ENCODE peak calls at places on chromosomes 3 and 15, in eight cellular contexts. One of them, this sample, is unnamed.

GRCh38 chr15:89999676-90000174 is 1.4 kb upstream of the ZNF710 start:
- DNase-seq in heart left ventricle: peak
- DNase-seq in astrocyte: peak
- DNase-seq in A549: no peak
- DNase-seq in hepatocyte: peak
- DNase-seq in ovary: peak
- DNase-seq in fibroblast of lung: peak
- DNase-seq in PC-3: peak
- DNase-seq in this sample: peak

GRCh38 chr3:107987036-107987557 is 103.7 kb downstream of the CD47 start:
- DNase-seq in heart left ventricle: peak
- DNase-seq in astrocyte: peak
- DNase-seq in A549: peak
- DNase-seq in hepatocyte: peak
- DNase-seq in ovary: peak
- DNase-seq in fibroblast of lung: peak
- DNase-seq in PC-3: peak
- DNase-seq in this sample: no peak

GRCh38 chr15:29669823-29670222 is 152.4 kb downstream of the TJP1 start:
- DNase-seq in heart left ventricle: no peak
- DNase-seq in astrocyte: peak
- DNase-seq in A549: peak
- DNase-seq in hepatocyte: no peak
- DNase-seq in ovary: no peak
- DNase-seq in fibroblast of lung: no peak
- DNase-seq in PC-3: peak
- DNase-seq in this sample: no peak

GRCh38 chr15:91855684-91856553 is 2.4 kb downstream of the SLCO3A1 start:
- DNase-seq in heart left ventricle: no peak
- DNase-seq in astrocyte: no peak
- DNase-seq in A549: peak
- DNase-seq in hepatocyte: peak
- DNase-seq in ovary: no peak
- DNase-seq in fibroblast of lung: no peak
- DNase-seq in PC-3: peak
- DNase-seq in this sample: no peak

GRCh38 chr15:34850121-34850520 is 54.8 kb upstream of the ACTC1 start:
- DNase-seq in heart left ventricle: no peak
- DNase-seq in astrocyte: no peak
- DNase-seq in A549: no peak
- DNase-seq in hepatocyte: peak
- DNase-seq in ovary: no peak
- DNase-seq in fibroblast of lung: no peak
- DNase-seq in PC-3: no peak
- DNase-seq in this sample: no peak

GRCh38 chr3:260911-261310 is 64.3 kb downstream of the CHL1 start:
- DNase-seq in heart left ventricle: no peak
- DNase-seq in astrocyte: no peak
- DNase-seq in A549: no peak
- DNase-seq in hepatocyte: no peak
- DNase-seq in ovary: no peak
- DNase-seq in fibroblast of lung: peak
- DNase-seq in PC-3: no peak
- DNase-seq in this sample: no peak

GRCh38 chr15:56820333-56820732 is 87.0 kb upstream of the ZNF280D start:
- DNase-seq in heart left ventricle: no peak
- DNase-seq in astrocyte: no peak
- DNase-seq in A549: no peak
- DNase-seq in hepatocyte: no peak
- DNase-seq in ovary: no peak
- DNase-seq in fibroblast of lung: no peak
- DNase-seq in PC-3: no peak
- DNase-seq in this sample: no peak

GRCh38 chr3:60573494-60573893 is 677.8 kb downstream of the FHIT start:
- DNase-seq in heart left ventricle: no peak
- DNase-seq in astrocyte: peak
- DNase-seq in A549: no peak
- DNase-seq in hepatocyte: no peak
- DNase-seq in ovary: no peak
- DNase-seq in fibroblast of lung: no peak
- DNase-seq in PC-3: peak
- DNase-seq in this sample: no peak

GRCh38 chr3:149955449-149955848 is 15.2 kb downstream of the PFN2 start:
- DNase-seq in heart left ventricle: no peak
- DNase-seq in astrocyte: no peak
- DNase-seq in A549: no peak
- DNase-seq in hepatocyte: no peak
- DNase-seq in ovary: no peak
- DNase-seq in fibroblast of lung: no peak
- DNase-seq in PC-3: peak
- DNase-seq in this sample: no peak

GRCh38 chr15:50390549-50391264 is 33.5 kb upstream of the USP8 start:
- DNase-seq in heart left ventricle: no peak
- DNase-seq in astrocyte: no peak
- DNase-seq in A549: no peak
- DNase-seq in hepatocyte: no peak
- DNase-seq in ovary: no peak
- DNase-seq in fibroblast of lung: no peak
- DNase-seq in PC-3: no peak
- DNase-seq in this sample: no peak

GRCh38 chr3:44323341-44323955 is 15.1 kb upstream of the TCAIM start:
- DNase-seq in heart left ventricle: peak
- DNase-seq in astrocyte: peak
- DNase-seq in A549: peak
- DNase-seq in hepatocyte: peak
- DNase-seq in ovary: peak
- DNase-seq in fibroblast of lung: peak
- DNase-seq in PC-3: peak
- DNase-seq in this sample: peak

GRCh38 chr3:12905316-12906071 is 64.1 kb upstream of the RPL32 start:
- DNase-seq in heart left ventricle: no peak
- DNase-seq in astrocyte: no peak
- DNase-seq in A549: no peak
- DNase-seq in hepatocyte: no peak
- DNase-seq in ovary: no peak
- DNase-seq in fibroblast of lung: no peak
- DNase-seq in PC-3: no peak
- DNase-seq in this sample: no peak

GRCh38 chr3:168426196-168426595 is 330.5 kb upstream of the GOLIM4 start:
- DNase-seq in heart left ventricle: no peak
- DNase-seq in astrocyte: peak
- DNase-seq in A549: no peak
- DNase-seq in hepatocyte: no peak
- DNase-seq in ovary: no peak
- DNase-seq in fibroblast of lung: peak
- DNase-seq in PC-3: peak
- DNase-seq in this sample: no peak

GRCh38 chr3:101963902-101964362 is 114.6 kb downstream of the NFKBIZ start:
- DNase-seq in heart left ventricle: no peak
- DNase-seq in astrocyte: peak
- DNase-seq in A549: no peak
- DNase-seq in hepatocyte: no peak
- DNase-seq in ovary: no peak
- DNase-seq in fibroblast of lung: peak
- DNase-seq in PC-3: peak
- DNase-seq in this sample: no peak

GRCh38 chr3:161800985-161801559 is 304.5 kb downstream of the OTOL1 start:
- DNase-seq in heart left ventricle: no peak
- DNase-seq in astrocyte: no peak
- DNase-seq in A549: no peak
- DNase-seq in hepatocyte: no peak
- DNase-seq in ovary: no peak
- DNase-seq in fibroblast of lung: no peak
- DNase-seq in PC-3: no peak
- DNase-seq in this sample: no peak

GRCh38 chr3:126508539-126508938 is 9.0 kb downstream of the UROC1 start:
- DNase-seq in heart left ventricle: peak
- DNase-seq in astrocyte: no peak
- DNase-seq in A549: peak
- DNase-seq in hepatocyte: no peak
- DNase-seq in ovary: no peak
- DNase-seq in fibroblast of lung: peak
- DNase-seq in PC-3: peak
- DNase-seq in this sample: no peak

DNA sequence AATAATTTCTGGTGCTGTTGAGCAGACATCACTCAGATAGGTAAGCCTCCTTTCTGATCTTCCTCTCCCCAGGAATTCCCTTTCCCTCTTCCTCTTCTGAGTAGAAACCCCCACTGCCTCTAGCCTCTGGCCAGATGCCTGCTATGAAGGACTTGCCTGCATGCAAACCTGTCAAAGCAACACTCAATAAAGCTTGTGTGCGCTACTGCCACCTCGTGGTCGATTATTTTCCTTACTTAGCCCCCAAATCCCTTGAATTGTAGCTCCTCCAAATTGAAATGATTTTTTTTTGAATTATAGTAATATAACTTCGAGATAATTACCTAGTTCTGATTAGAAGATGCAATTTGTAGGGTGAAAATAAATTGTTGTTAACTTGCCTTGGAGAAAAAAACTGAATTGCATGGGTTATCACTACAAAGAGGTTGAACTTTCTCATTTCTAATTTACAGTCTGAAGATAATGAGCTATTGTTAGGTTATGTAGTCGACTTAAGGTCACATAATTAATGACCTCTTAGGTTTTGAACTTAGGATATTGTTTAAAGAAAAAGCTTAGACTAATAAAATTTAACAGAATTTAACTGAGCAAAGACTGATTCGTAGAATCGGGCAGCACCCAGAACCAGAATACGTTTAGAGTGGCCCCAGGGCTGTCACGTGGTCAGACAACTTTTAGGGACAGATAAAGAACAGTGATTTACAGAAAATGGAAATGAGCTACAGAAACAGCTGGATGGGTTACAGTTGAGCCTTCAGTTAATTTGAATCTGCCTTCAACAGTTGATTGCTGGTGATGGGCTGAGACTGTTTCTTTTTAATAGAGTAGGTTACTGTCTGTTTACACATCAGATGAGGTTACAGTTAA is 269.3 kb downstream of the ARPP21 start:
- DNase-seq in heart left ventricle: peak
- DNase-seq in astrocyte: peak
- DNase-seq in A549: peak
- DNase-seq in hepatocyte: peak
- DNase-seq in ovary: peak
- DNase-seq in fibroblast of lung: peak
- DNase-seq in PC-3: peak
- DNase-seq in this sample: no peak
- TF ChIP-seq CTCF in heart left ventricle: peak
- TF ChIP-seq CTCF in astrocyte: peak
- TF ChIP-seq CTCF in A549: peak
- TF ChIP-seq CTCF in hepatocyte: peak
- TF ChIP-seq CTCF in ovary: no peak
- TF ChIP-seq CTCF in fibroblast of lung: peak
- TF ChIP-seq CTCF in PC-3: peak
- TF ChIP-seq CTCF in this sample: no peak

GRCh38 chr15:48392356-48392755 is 61.1 kb downstream of the DUT start:
- DNase-seq in heart left ventricle: peak
- DNase-seq in astrocyte: peak
- DNase-seq in A549: no peak
- DNase-seq in hepatocyte: peak
- DNase-seq in ovary: peak
- DNase-seq in fibroblast of lung: peak
- DNase-seq in PC-3: no peak
- DNase-seq in this sample: no peak

GRCh38 chr15:48395532-48396011 is 64.3 kb downstream of the DUT start:
- DNase-seq in heart left ventricle: peak
- DNase-seq in astrocyte: peak
- DNase-seq in A549: no peak
- DNase-seq in hepatocyte: no peak
- DNase-seq in ovary: peak
- DNase-seq in fibroblast of lung: peak
- DNase-seq in PC-3: peak
- DNase-seq in this sample: peak

GRCh38 chr15:48393650-48394049 is 62.4 kb downstream of the DUT start:
- DNase-seq in heart left ventricle: peak
- DNase-seq in astrocyte: peak
- DNase-seq in A549: no peak
- DNase-seq in hepatocyte: no peak
- DNase-seq in ovary: no peak
- DNase-seq in fibroblast of lung: peak
- DNase-seq in PC-3: no peak
- DNase-seq in this sample: no peak

GRCh38 chr15:48396020-48396419 is 64.8 kb downstream of the DUT start:
- DNase-seq in heart left ventricle: no peak
- DNase-seq in astrocyte: no peak
- DNase-seq in A549: no peak
- DNase-seq in hepatocyte: no peak
- DNase-seq in ovary: no peak
- DNase-seq in fibroblast of lung: no peak
- DNase-seq in PC-3: no peak
- DNase-seq in this sample: no peak

GRCh38 chr15:48394172-48394571 is 62.9 kb downstream of the DUT start:
- DNase-seq in heart left ventricle: no peak
- DNase-seq in astrocyte: no peak
- DNase-seq in A549: no peak
- DNase-seq in hepatocyte: no peak
- DNase-seq in ovary: no peak
- DNase-seq in fibroblast of lung: no peak
- DNase-seq in PC-3: no peak
- DNase-seq in this sample: no peak
- H3K27ac ChIP-seq in heart left ventricle: peak
- H3K27ac ChIP-seq in astrocyte: no peak
- H3K27ac ChIP-seq in A549: no peak
- H3K27ac ChIP-seq in hepatocyte: no peak
- H3K27ac ChIP-seq in ovary: peak
- H3K27ac ChIP-seq in fibroblast of lung: peak
- H3K27ac ChIP-seq in PC-3: no peak
- H3K27ac ChIP-seq in this sample: no peak

GRCh38 chr3:124923833-124924232 is 10.7 kb downstream of the MUC13 start:
- DNase-seq in heart left ventricle: no peak
- DNase-seq in astrocyte: no peak
- DNase-seq in A549: peak
- DNase-seq in hepatocyte: no peak
- DNase-seq in ovary: no peak
- DNase-seq in fibroblast of lung: no peak
- DNase-seq in PC-3: no peak
- DNase-seq in this sample: no peak
- TF ChIP-seq CTCF in heart left ventricle: peak
- TF ChIP-seq CTCF in astrocyte: peak
- TF ChIP-seq CTCF in A549: no peak
- TF ChIP-seq CTCF in hepatocyte: no peak
- TF ChIP-seq CTCF in ovary: no peak
- TF ChIP-seq CTCF in fibroblast of lung: no peak
- TF ChIP-seq CTCF in PC-3: no peak
- TF ChIP-seq CTCF in this sample: no peak

DNA sequence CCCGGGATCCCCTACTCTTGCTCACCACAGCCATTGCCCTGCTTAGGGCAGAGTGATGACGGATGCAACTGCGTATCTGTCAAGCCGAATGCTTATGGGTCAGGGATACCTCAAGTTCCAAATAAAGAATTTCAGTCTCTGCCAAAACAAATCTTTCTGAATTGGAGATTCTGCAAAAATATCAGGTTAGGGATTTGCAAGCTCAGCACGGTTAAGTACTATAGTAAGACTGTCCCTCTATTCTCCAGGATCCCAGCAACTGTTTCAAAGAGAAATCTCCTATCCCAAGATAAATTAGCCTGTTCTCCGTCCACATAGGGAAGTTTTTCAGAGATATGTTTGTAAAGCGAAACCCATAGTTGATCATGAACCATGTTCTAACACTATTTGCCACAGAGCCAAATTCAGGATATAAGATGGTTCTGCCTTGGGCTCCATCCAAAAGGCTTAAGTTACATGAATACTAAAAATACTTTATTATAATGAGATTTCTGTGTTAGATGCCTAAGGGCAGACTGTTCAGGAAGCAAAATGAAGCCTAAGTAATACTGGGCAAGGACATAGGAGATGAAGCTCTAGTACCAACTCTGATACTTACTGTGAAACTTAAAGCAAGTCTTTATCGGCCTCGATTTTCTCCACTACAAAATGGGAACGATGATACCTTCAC is 100.1 kb upstream of the LPP start:
- DNase-seq in heart left ventricle: no peak
- DNase-seq in astrocyte: no peak
- DNase-seq in A549: no peak
- DNase-seq in hepatocyte: no peak
- DNase-seq in ovary: no peak
- DNase-seq in fibroblast of lung: peak
- DNase-seq in PC-3: no peak
- DNase-seq in this sample: no peak
- H3K27ac ChIP-seq in heart left ventricle: no peak
- H3K27ac ChIP-seq in astrocyte: no peak
- H3K27ac ChIP-seq in A549: no peak
- H3K27ac ChIP-seq in hepatocyte: peak
- H3K27ac ChIP-seq in ovary: peak
- H3K27ac ChIP-seq in fibroblast of lung: no peak
- H3K27ac ChIP-seq in PC-3: no peak
- H3K27ac ChIP-seq in this sample: no peak